ENCODE peak calls at places on chromosomes 7 and 10, in five cellular contexts. One of them, this sample, is unnamed.

GRCh38 chr7:124566576-124566975 is 199.0 kb downstream of the GPR37 start:
- DNase-seq in GM13976: no peak
- DNase-seq in left ventricle myocardium inferior: no peak
- DNase-seq in thoracic aorta: no peak
- DNase-seq in GM13977: no peak
- DNase-seq in this sample: peak

GRCh38 chr7:47600199-47601118 is 18.5 kb upstream of the TNS3 start:
- DNase-seq in GM13976: no peak
- DNase-seq in left ventricle myocardium inferior: no peak
- DNase-seq in thoracic aorta: no peak
- DNase-seq in GM13977: no peak
- DNase-seq in this sample: no peak

GRCh38 chr10:116972136-116972535 is 32.9 kb downstream of the SHTN1 start:
- DNase-seq in thoracic aorta: no peak
- DNase-seq in GM13976: no peak
- DNase-seq in GM13977: no peak
- DNase-seq in left ventricle myocardium inferior: no peak
- DNase-seq in this sample: no peak

GRCh38 chr7:39616138-39616537 is 7.2 kb upstream of the RALA start:
- DNase-seq in GM13976: no peak
- DNase-seq in GM13977: no peak
- DNase-seq in thoracic aorta: no peak
- DNase-seq in left ventricle myocardium inferior: no peak
- DNase-seq in this sample: no peak

GRCh38 chr10:97182327-97182990 is 3.3 kb downstream of the SLIT1 start:
- DNase-seq in GM13976: no peak
- DNase-seq in left ventricle myocardium inferior: no peak
- DNase-seq in GM13977: no peak
- DNase-seq in thoracic aorta: no peak
- DNase-seq in this sample: no peak

GRCh38 chr7:105267244-105267643 is 121.5 kb downstream of the SRPK2 start:
- DNase-seq in GM13977: no peak
- DNase-seq in left ventricle myocardium inferior: no peak
- DNase-seq in thoracic aorta: no peak
- DNase-seq in GM13976: no peak
- DNase-seq in this sample: no peak

GRCh38 chr7:100933735-100934134 is 15.6 kb upstream of the MUC3A start:
- DNase-seq in thoracic aorta: no peak
- DNase-seq in GM13977: no peak
- DNase-seq in GM13976: no peak
- DNase-seq in left ventricle myocardium inferior: no peak
- DNase-seq in this sample: no peak

GRCh38 chr7:37943905-37944736 is 23.7 kb downstream of the EPDR1 start:
- DNase-seq in thoracic aorta: no peak
- DNase-seq in GM13976: peak
- DNase-seq in GM13977: peak
- DNase-seq in left ventricle myocardium inferior: no peak
- DNase-seq in this sample: no peak

GRCh38 chr7:88302486-88302885 is 4.2 kb downstream of the STEAP4 start:
- DNase-seq in GM13977: no peak
- DNase-seq in left ventricle myocardium inferior: no peak
- DNase-seq in GM13976: no peak
- DNase-seq in thoracic aorta: no peak
- DNase-seq in this sample: no peak

GRCh38 chr7:151138541-151138910 is 29.0 kb downstream of the GBX1 start:
- DNase-seq in GM13976: peak
- DNase-seq in GM13977: peak
- DNase-seq in left ventricle myocardium inferior: no peak
- DNase-seq in thoracic aorta: no peak
- DNase-seq in this sample: no peak

GRCh38 chr10:119404719-119405504 is 137.6 kb downstream of the RGS10 start:
- DNase-seq in left ventricle myocardium inferior: no peak
- DNase-seq in thoracic aorta: no peak
- DNase-seq in GM13977: no peak
- DNase-seq in GM13976: no peak
- DNase-seq in this sample: no peak

GRCh38 chr7:37570145-37570544 is 113.4 kb upstream of the GPR141 start:
- DNase-seq in GM13976: no peak
- DNase-seq in GM13977: no peak
- DNase-seq in thoracic aorta: no peak
- DNase-seq in left ventricle myocardium inferior: no peak
- DNase-seq in this sample: no peak

GRCh38 chr10:35821339-35821911 is 179.3 kb upstream of the FZD8 start:
- DNase-seq in left ventricle myocardium inferior: no peak
- DNase-seq in thoracic aorta: no peak
- DNase-seq in GM13976: peak
- DNase-seq in GM13977: peak
- DNase-seq in this sample: no peak

GRCh38 chr7:137791947-137792346 is 54.8 kb downstream of the DGKI start:
- DNase-seq in GM13977: no peak
- DNase-seq in left ventricle myocardium inferior: no peak
- DNase-seq in GM13976: no peak
- DNase-seq in thoracic aorta: no peak
- DNase-seq in this sample: no peak
- TF ChIP-seq CTCF in GM13977: no peak
- TF ChIP-seq CTCF in left ventricle myocardium inferior: no peak
- TF ChIP-seq CTCF in GM13976: no peak
- TF ChIP-seq CTCF in thoracic aorta: no peak
- TF ChIP-seq CTCF in this sample: no peak

GRCh38 chr7:95865716-95866371 is 93.5 kb downstream of the DYNC1I1 start:
- DNase-seq in GM13976: no peak
- DNase-seq in thoracic aorta: no peak
- DNase-seq in left ventricle myocardium inferior: no peak
- DNase-seq in GM13977: no peak
- DNase-seq in this sample: peak
- TF ChIP-seq CTCF in GM13976: no peak
- TF ChIP-seq CTCF in thoracic aorta: no peak
- TF ChIP-seq CTCF in left ventricle myocardium inferior: no peak
- TF ChIP-seq CTCF in GM13977: no peak
- TF ChIP-seq CTCF in this sample: peak

DNA sequence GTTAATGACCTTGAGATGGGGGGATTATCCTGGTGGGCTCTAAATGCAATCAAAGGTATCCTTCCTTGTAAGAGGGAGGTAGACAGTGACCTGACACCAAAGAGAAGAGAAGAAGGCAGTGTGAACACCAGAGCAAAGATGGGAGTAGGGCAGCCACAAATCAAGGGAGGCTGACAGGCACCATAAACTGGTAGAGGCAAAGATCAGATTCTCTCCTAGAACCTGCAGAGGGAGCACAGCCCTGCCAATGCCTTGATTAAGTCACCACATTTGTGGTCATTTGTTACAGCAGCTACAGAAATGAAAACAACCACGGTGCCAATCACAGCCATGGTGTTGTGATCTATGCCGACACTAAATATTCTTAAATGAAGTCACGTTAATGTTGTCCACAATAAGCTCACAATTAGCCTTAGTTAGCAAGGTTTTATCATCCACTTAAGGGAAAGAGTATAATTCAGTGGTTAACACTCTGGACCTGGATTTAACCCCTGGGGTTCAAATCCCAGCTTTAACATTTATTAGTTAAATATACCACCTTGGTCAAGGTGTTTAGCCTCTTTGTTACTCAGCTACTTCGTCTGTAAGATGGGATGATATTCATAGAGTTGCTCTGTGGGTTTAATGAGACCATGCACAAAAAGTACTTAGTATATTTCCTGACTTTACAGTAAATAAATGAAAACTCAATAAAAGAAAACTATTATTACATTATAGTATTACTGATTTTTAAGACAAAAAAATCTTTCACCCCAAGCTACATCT is 70.8 kb downstream of the SGMS1 start:
- DNase-seq in thoracic aorta: no peak
- DNase-seq in left ventricle myocardium inferior: no peak
- DNase-seq in GM13977: no peak
- DNase-seq in GM13976: no peak
- DNase-seq in this sample: no peak
- TF ChIP-seq CTCF in thoracic aorta: peak
- TF ChIP-seq CTCF in left ventricle myocardium inferior: peak
- TF ChIP-seq CTCF in GM13977: peak
- TF ChIP-seq CTCF in GM13976: no peak
- TF ChIP-seq CTCF in this sample: peak

GRCh38 chr7:155815332-155816191 is 3.3 kb upstream of the SHH start:
- DNase-seq in GM13977: peak
- DNase-seq in thoracic aorta: no peak
- DNase-seq in GM13976: peak
- DNase-seq in left ventricle myocardium inferior: no peak
- DNase-seq in this sample: no peak
- TF ChIP-seq CTCF in GM13977: peak
- TF ChIP-seq CTCF in thoracic aorta: no peak
- TF ChIP-seq CTCF in GM13976: peak
- TF ChIP-seq CTCF in left ventricle myocardium inferior: peak
- TF ChIP-seq CTCF in this sample: peak

DNA sequence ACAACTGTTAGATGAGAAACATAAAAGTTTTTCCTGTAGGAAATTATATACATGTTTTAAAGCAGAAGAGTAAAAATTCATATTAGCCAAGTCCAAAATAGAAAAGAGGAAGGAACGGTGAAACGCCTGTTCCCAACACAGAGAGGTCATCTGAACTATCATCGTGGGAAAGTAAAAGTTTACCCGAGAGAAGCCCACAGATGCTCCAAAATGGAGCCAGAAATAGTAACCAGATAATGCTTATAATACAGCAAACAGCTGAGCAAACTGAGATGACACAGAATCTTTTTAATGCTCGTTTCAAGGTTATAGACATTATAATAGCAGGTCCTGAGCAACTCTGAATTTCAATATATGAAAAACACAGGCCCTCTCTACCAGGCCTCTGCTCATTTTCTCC is 24.5 kb downstream of the FRMD4A start:
- DNase-seq in GM13977: no peak
- DNase-seq in left ventricle myocardium inferior: no peak
- DNase-seq in thoracic aorta: no peak
- DNase-seq in GM13976: no peak
- DNase-seq in this sample: no peak
- TF ChIP-seq CTCF in GM13977: no peak
- TF ChIP-seq CTCF in left ventricle myocardium inferior: no peak
- TF ChIP-seq CTCF in thoracic aorta: no peak
- TF ChIP-seq CTCF in GM13976: no peak
- TF ChIP-seq CTCF in this sample: no peak

GRCh38 chr10:100879741-100880360 is 32.9 kb upstream of the SLF2 start:
- DNase-seq in GM13976: peak
- DNase-seq in thoracic aorta: no peak
- DNase-seq in left ventricle myocardium inferior: no peak
- DNase-seq in GM13977: no peak
- DNase-seq in this sample: no peak
- TF ChIP-seq CTCF in GM13976: no peak
- TF ChIP-seq CTCF in thoracic aorta: no peak
- TF ChIP-seq CTCF in left ventricle myocardium inferior: no peak
- TF ChIP-seq CTCF in GM13977: peak
- TF ChIP-seq CTCF in this sample: no peak

This sample was measured in AG09319.